ENCODE peak calls at places on chromosomes 13 and 19, in seven cellular contexts. P, C, D, X, K, Q and M are unnamed samples.

GRCh38 chr13:43990829-43991228 is 111.1 kb downstream of the LACC1 start:
- DNase-seq in P (no peak), C (no peak), D (no peak), X (no peak), K (no peak), Q (no peak), M (no peak)

GRCh38 chr13:113356594-113356993 is 7.3 kb downstream of the GRTP1 start:
- DNase-seq in P (no peak), C (no peak), D (no peak), X (no peak), K (no peak), Q (no peak), M (no peak)

GRCh38 chr19:45135176-45135575 is 25.6 kb downstream of the NKPD1 start:
- DNase-seq in P (no peak), C (no peak), D (no peak), X (no peak), K (no peak), Q (no peak), M (no peak)

GRCh38 chr13:24065172-24065571 is 95.3 kb upstream of the SPATA13 start:
- DNase-seq in P (no peak), C (no peak), D (no peak), X (no peak), K (no peak), Q (no peak), M (no peak)

GRCh38 chr13:30376426-30377311 is 45.6 kb upstream of the UBE2L5 start:
- DNase-seq in P (peak), C (peak), D (peak), X (peak), K (no peak), Q (no peak), M (peak)

GRCh38 chr13:80454245-80454644 is 113.3 kb upstream of the SPRY2 start:
- DNase-seq in P (no peak), C (no peak), D (peak), X (no peak), K (no peak), Q (no peak), M (no peak)

GRCh38 chr19:12801466-12802266 is at the start of the genes PRDX2 and THSD8:
- DNase-seq in P (peak), C (peak), D (peak), X (peak), K (peak), Q (peak), M (peak)

GRCh38 chr19:9381367-9381785 is 18.6 kb downstream of the ZNF177 start:
- DNase-seq in P (no peak), C (no peak), D (no peak), X (no peak), K (no peak), Q (no peak), M (no peak)

GRCh38 chr13:39590466-39591036 is 12.4 kb downstream of the LHFPL6 start:
- DNase-seq in P (no peak), C (no peak), D (no peak), X (no peak), K (no peak), Q (no peak), M (no peak)

GRCh38 chr13:74174810-74175209 is 40.6 kb upstream of the KLF12 start:
- DNase-seq in P (no peak), C (no peak), D (no peak), X (no peak), K (no peak), Q (no peak), M (no peak)

GRCh38 chr19:55643003-55643732 is at the start of gene ZNF581:
- DNase-seq in P (peak), C (peak), D (peak), X (peak), K (peak), Q (peak), M (peak)

GRCh38 chr13:48775804-48776203 is 122.1 kb downstream of the CYSLTR2 start:
- DNase-seq in P (no peak), C (no peak), D (no peak), X (no peak), K (no peak), Q (no peak), M (no peak)

GRCh38 chr13:109146912-109147624 is 517.7 kb downstream of the MYO16 start:
- DNase-seq in P (no peak), C (no peak), D (no peak), X (no peak), K (no peak), Q (no peak), M (no peak)

GRCh38 chr13:111472559-111473460 is 152.4 kb downstream of the TEX29 start:
- DNase-seq in P (no peak), C (no peak), D (no peak), X (no peak), K (no peak), Q (peak), M (no peak)

GRCh38 chr13:74243637-74244526 is 109.7 kb upstream of the KLF12 start:
- DNase-seq in P (peak), C (no peak), D (no peak), X (no peak), K (no peak), Q (no peak), M (peak)

GRCh38 chr19:58572818-58573657 is at the start of gene MZF1:
- DNase-seq in P (peak), C (peak), D (peak), X (peak), K (peak), Q (peak), M (peak)

GRCh38 chr13:33090755-33091454 is 74.7 kb downstream of the KL start:
- DNase-seq in P (no peak), C (no peak), D (no peak), X (no peak), K (no peak), Q (no peak), M (no peak)

GRCh38 chr13:72304121-72304745 is 423.2 kb downstream of the MZT1 start:
- DNase-seq in P (no peak), C (no peak), D (no peak), X (no peak), K (no peak), Q (no peak), M (no peak)

GRCh38 chr19:46133101-46133627 is 8.7 kb upstream of the IGFL3 start:
- DNase-seq in P (no peak), C (no peak), D (no peak), X (no peak), K (peak), Q (no peak), M (no peak)

GRCh38 chr13:72390909-72391308 is 336.5 kb downstream of the MZT1 start:
- DNase-seq in P (no peak), C (no peak), D (no peak), X (no peak), K (no peak), Q (no peak), M (no peak)

GRCh38 chr19:49474545-49474930 is 523 bp downstream of the FLT3LG start:
- DNase-seq in P (peak), C (no peak), D (no peak), X (no peak), K (no peak), Q (no peak), M (no peak)

GRCh38 chr13:109272595-109273325 is 513.6 kb downstream of the IRS2 start:
- DNase-seq in P (no peak), C (no peak), D (no peak), X (no peak), K (no peak), Q (no peak), M (no peak)

GRCh38 chr19:45125975-45126493 is 33.1 kb downstream of the PPP1R37 start:
- DNase-seq in P (peak), C (peak), D (peak), X (peak), K (peak), Q (peak), M (peak)

GRCh38 chr13:92843549-92843948 is 383.1 kb upstream of the GPC6 start:
- DNase-seq in P (no peak), C (no peak), D (peak), X (no peak), K (no peak), Q (no peak), M (no peak)

GRCh38 chr19:51124729-51125128 is at the start of gene SIGLEC9:
- DNase-seq in P (no peak), C (no peak), D (peak), X (no peak), K (no peak), Q (peak), M (no peak)